ENCODE peak calls at places on chromosomes 13 and 19, in four cellular contexts. F is iris pigment epithelial cell; W is activated naive CD8-positive, alpha-beta T cell treated with anti-CD3 and anti-CD28 coated beads for 36 hours; T is T-helper 1 cell. X is an unnamed sample.

GRCh38 chr13:47932953-47933687 is 68.0 kb downstream of the SUCLA2 start:
- DNase-seq in F (no peak), W (no peak), T (no peak), X (no peak)

GRCh38 chr19:55166530-55167268 is at the start of gene DNAAF3:
- DNase-seq in F (peak; percentile 98), W (peak; percentile 78), T (peak; percentile 85), X (peak; percentile 97)

GRCh38 chr19:7928334-7928706 is 2.4 kb upstream of the CTXN1 start:
- DNase-seq in F (no peak), W (no peak), T (no peak), X (no peak)

GRCh38 chr13:97573011-97573410 is 139.0 kb downstream of the RAP2A start:
- DNase-seq in F (no peak), W (no peak), T (no peak), X (no peak)

GRCh38 chr13:27419333-27419732 is 5.1 kb upstream of the GTF3A start:
- DNase-seq in F (peak; percentile 15), W (no peak), T (no peak), X (no peak)

GRCh38 chr13:113540523-113540922 is 44.0 kb upstream of the TFDP1 start:
- DNase-seq in F (no peak), W (no peak), T (no peak), X (no peak)

GRCh38 chr13:42547615-42548014 is 26.3 kb upstream of the TNFSF11 start:
- DNase-seq in F (no peak), W (no peak), T (peak; percentile 12), X (no peak)

GRCh38 chr13:108069521-108070210 is 145.7 kb downstream of the LIG4 start:
- DNase-seq in F (no peak), W (no peak), T (no peak), X (no peak)

GRCh38 chr13:99873141-99873540 is 98.4 kb downstream of the ZIC5 start:
- DNase-seq in F (no peak), W (no peak), T (no peak), X (no peak)

GRCh38 chr13:78102121-78102677 is 183.6 kb upstream of the EDNRB start:
- DNase-seq in F (peak; percentile 40), W (no peak), T (no peak), X (no peak)

X was measured in caudate nucleus.